ENCODE peak calls at places on chromosomes 16 and 17, in four cellular contexts. E, O, Z and I are unnamed samples. For H3K4me1, the result is how much of the 10 kb centered on the place peaks cover.

GRCh38 chr16:73107371-73107770 is 59.4 kb upstream of the ZFHX3 start:
- DNase-seq in E (no peak), O (no peak), Z (no peak), I (no peak)

GRCh38 chr17:65054602-65055001 is 1.9 kb downstream of the GNA13 start:
- DNase-seq in E (no peak), O (no peak), Z (no peak), I (no peak)

GRCh38 chr16:27444015-27444414 is 42.0 kb downstream of the IL21R start:
- DNase-seq in E (no peak), O (no peak), Z (no peak), I (no peak)

GRCh38 chr17:46979023-46979870 is at the start of gene RPRML:
- DNase-seq in E (no peak), O (no peak), Z (peak), I (no peak)

GRCh38 chr17:34242553-34242952 is 12.5 kb upstream of the CCL2 start:
- DNase-seq in E (no peak), O (no peak), Z (no peak), I (no peak)

GRCh38 chr16:4521971-4522623 is 16.5 kb downstream of the CDIP1 start:
- DNase-seq in E (no peak), O (no peak), Z (peak), I (no peak)

GRCh38 chr17:52096056-52096455 is 62.5 kb downstream of the CA10 start:
- DNase-seq in E (no peak), O (no peak), Z (no peak), I (no peak)

GRCh38 chr16:31875112-31875803 is 1.7 kb downstream of the ZNF267 start:
- DNase-seq in E (no peak), O (no peak), Z (no peak), I (peak)

GRCh38 chr17:16211601-16212000 is 3.7 kb downstream of the NCOR1 start:
- DNase-seq in E (no peak), O (no peak), Z (no peak), I (no peak)

GRCh38 chr16:85615014-85615851 is 2.1 kb downstream of the GSE1 start:
- DNase-seq in E (peak), O (no peak), Z (peak), I (peak)

GRCh38 chr17:64262422-64263260 is at the start of gene TEX2:
- DNase-seq in E (peak), O (no peak), Z (peak), I (peak)

GRCh38 chr16:4465977-4466779 is 8.2 kb downstream of the NMRAL1 start:
- DNase-seq in E (no peak), O (no peak), Z (peak), I (no peak)

GRCh38 chr16:23339781-23340180 is 37.7 kb downstream of the SCNN1B start:
- DNase-seq in E (no peak), O (no peak), Z (no peak), I (no peak)

GRCh38 chr16:14682121-14682520 is 12.0 kb downstream of the PLA2G10 start:
- DNase-seq in E (no peak), O (no peak), Z (no peak), I (no peak)

GRCh38 chr17:73013816-73014663 is 78.4 kb downstream of the SLC39A11 start:
- DNase-seq in E (no peak), O (no peak), Z (no peak), I (no peak)

GRCh38 chr17:57939797-57940196 is 15.4 kb downstream of the CUEDC1 start:
- DNase-seq in E (no peak), O (no peak), Z (peak), I (no peak)

GRCh38 chr16:17578921-17579876 is 108.4 kb upstream of the XYLT1 start:
- DNase-seq in E (peak), O (no peak), Z (no peak), I (peak)

GRCh38 chr17:15941781-15942180 is 3.1 kb upstream of the ADORA2B start:
- DNase-seq in E (no peak), O (no peak), Z (no peak), I (no peak)

GRCh38 chr17:57424777-57425188 is 168.5 kb downstream of the MSI2 start:
- DNase-seq in E (no peak), O (no peak), Z (no peak), I (no peak)

GRCh38 chr16:1781758-1782407 is 488 bp downstream of the SPSB3 start:
- DNase-seq in E (no peak), O (no peak), Z (no peak), I (no peak)

GRCh38 chr16:47921535-47921934 is 234.3 kb downstream of the ABCC12 start:
- DNase-seq in E (no peak), O (no peak), Z (no peak), I (no peak)

GRCh38 chr17:72479113-72479512 is 358.3 kb downstream of the SOX9 start:
- DNase-seq in E (no peak), O (no peak), Z (no peak), I (no peak)

GRCh38 chr16:76797457-76797856 is 393.5 kb upstream of the MON1B start:
- DNase-seq in E (no peak), O (no peak), Z (no peak), I (no peak)

GRCh38 chr16:85444879-85445778 is 168.0 kb upstream of the GSE1 start:
- DNase-seq in E (no peak), O (no peak), Z (no peak), I (no peak)

GRCh38 chr17:48014603-48015037 is 23.0 kb downstream of the COPZ2 start:
- DNase-seq in E (no peak), O (no peak), Z (no peak), I (no peak)

GRCh38 chr16:16083421-16084156 is 134.2 kb downstream of the ABCC1 start:
- DNase-seq in E (no peak), O (no peak), Z (no peak), I (no peak)

DNA sequence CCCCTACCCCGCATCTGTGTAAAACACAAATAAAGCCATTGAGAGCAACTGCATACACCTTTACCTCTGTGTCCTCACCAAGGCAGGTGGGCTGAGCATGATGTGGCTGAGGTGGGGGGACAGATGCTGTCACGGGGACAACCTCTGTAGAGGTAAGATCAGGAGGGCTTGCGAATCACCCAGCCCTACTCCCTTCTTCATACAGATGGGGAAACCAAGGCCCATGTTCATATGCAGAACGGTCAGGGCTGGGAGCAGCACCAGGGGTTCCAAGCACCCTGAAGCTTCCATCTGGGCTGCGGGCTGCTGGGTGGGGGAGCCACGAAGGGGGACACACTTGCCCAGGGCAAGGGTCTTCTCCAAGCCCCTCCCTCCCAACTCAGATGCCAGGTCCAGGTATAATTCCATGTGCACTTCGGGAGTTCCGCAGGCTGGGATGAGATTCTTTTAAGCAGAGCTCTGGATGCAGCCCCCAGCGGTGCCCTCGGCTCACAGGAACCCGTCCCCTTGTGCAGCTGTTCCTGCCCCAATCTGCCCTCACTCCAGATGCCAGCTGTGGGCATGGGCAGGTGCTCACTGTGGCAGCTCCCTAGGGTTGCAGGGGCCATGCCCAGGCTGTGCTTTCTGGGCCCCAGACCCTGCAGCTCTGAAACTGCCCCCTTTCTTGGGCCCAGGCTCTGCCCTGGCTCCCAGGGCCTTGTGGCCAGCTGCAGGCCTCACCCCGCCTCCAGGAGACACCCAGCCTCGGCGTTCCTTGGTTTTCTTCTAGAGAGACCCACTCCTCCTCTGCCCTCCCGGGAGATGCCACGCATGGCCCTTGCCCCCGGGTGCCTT is 9.6 kb downstream of the CTRB1 start:
- DNase-seq in E (no peak), O (no peak), Z (no peak), I (no peak)
- H3K4me1 ChIP-seq in E (under half), O (under half), Z (under half), I (under half)

GRCh38 chr16:84322749-84323148 is 28.1 kb downstream of the WFDC1 start:
- DNase-seq in E (no peak), O (no peak), Z (no peak), I (no peak)

GRCh38 chr16:84320511-84320910 is 25.8 kb downstream of the WFDC1 start:
- DNase-seq in E (no peak), O (no peak), Z (no peak), I (no peak)

GRCh38 chr16:84323626-84324025 is 28.9 kb downstream of the WFDC1 start:
- DNase-seq in E (no peak), O (no peak), Z (no peak), I (no peak)

GRCh38 chr16:84319146-84319760 is 24.6 kb downstream of the WFDC1 start:
- DNase-seq in E (no peak), O (no peak), Z (no peak), I (no peak)

GRCh38 chr16:84321932-84322331 is 27.3 kb downstream of the WFDC1 start:
- DNase-seq in E (no peak), O (no peak), Z (no peak), I (no peak)
- H3K27ac ChIP-seq in E (no peak), O (no peak), Z (no peak), I (no peak)

DNA sequence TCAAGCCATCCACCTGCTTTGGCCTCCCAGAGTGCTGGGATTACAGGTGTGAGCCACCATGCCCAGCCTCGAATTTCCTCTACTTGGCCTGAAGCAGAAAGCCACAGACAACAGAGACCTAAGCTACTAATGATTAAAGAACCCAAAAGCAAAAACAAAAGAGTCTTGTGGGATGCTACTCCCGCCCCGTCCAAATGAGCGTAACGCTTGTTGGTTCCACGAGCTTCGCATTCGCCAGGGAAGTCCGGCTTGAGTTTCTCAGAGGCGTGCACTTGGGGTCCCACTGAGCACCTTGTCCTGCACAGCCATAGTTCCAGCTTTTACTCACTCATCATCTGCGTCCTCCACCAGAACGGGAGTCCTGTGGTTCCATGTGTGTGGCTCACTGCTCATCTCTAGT is 16.0 kb downstream of the CEP295NL start:
- DNase-seq in E (no peak), O (no peak), Z (no peak), I (no peak)
- H3K4me1 ChIP-seq in E (under half), O (half or more), Z (half or more), I (half or more)

DNA sequence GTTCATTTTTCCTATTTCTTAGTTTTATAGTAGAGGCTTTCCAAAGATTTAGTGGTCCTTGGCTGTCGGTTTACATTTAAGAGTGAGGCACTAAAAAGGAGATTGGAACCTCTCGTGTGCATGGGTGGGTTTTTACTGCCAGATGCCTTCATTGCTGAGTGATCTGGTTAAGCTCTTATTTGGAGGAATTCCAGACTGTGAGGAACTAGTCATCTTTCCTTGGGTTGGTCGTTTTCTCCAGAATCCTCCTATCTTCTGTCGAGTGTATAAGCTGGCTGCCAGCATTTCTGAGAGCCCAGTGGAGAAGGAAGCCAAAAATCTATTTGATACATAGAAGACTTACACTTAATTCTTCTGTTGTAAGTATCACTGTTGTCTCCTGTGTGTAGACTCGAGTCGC is 22.6 kb downstream of the IST1 start:
- DNase-seq in E (no peak), O (no peak), Z (no peak), I (no peak)
- H3K27ac ChIP-seq in E (no peak), O (no peak), Z (no peak), I (peak)

GRCh38 chr17:59362811-59363205 is 31.4 kb downstream of the YPEL2 start:
- DNase-seq in E (no peak), O (no peak), Z (no peak), I (no peak)
- H3K4me1 ChIP-seq in E (under half), O (half or more), Z (half or more), I (half or more)

GRCh38 chr17:83179378-83179777 is 100.0 kb downstream of the METRNL start:
- DNase-seq in E (peak), O (peak), Z (no peak), I (peak)
- H3K27ac ChIP-seq in E (no peak), O (no peak), Z (peak), I (no peak)

GRCh38 chr17:1375615-1376014 is 24.4 kb downstream of the YWHAE start:
- DNase-seq in E (no peak), O (no peak), Z (no peak), I (no peak)

GRCh38 chr17:1376061-1376460 is 24.0 kb downstream of the YWHAE start:
- DNase-seq in E (no peak), O (no peak), Z (no peak), I (no peak)

GRCh38 chr17:1377334-1377733 is 22.7 kb downstream of the YWHAE start:
- DNase-seq in E (no peak), O (no peak), Z (no peak), I (no peak)

GRCh38 chr17:1379208-1379929 is 20.7 kb downstream of the YWHAE start:
- DNase-seq in E (no peak), O (no peak), Z (no peak), I (no peak)

GRCh38 chr17:1379930-1380313 is 20.1 kb downstream of the YWHAE start:
- DNase-seq in E (no peak), O (no peak), Z (no peak), I (no peak)
- H3K4me1 ChIP-seq in E (under half), O (half or more), Z (half or more), I (half or more)

GRCh38 chr16:617855-618254 is 12.9 kb upstream of the WFIKKN1 start:
- DNase-seq in E (no peak), O (no peak), Z (no peak), I (no peak)

GRCh38 chr16:619476-620100 is 11.2 kb upstream of the WFIKKN1 start:
- DNase-seq in E (no peak), O (no peak), Z (no peak), I (no peak)

GRCh38 chr16:620700-621525 is 9.9 kb upstream of the WFIKKN1 start:
- DNase-seq in E (no peak), O (no peak), Z (no peak), I (no peak)

GRCh38 chr16:615122-615521 is 15.7 kb upstream of the WFIKKN1 start:
- DNase-seq in E (no peak), O (no peak), Z (no peak), I (no peak)

DNA sequence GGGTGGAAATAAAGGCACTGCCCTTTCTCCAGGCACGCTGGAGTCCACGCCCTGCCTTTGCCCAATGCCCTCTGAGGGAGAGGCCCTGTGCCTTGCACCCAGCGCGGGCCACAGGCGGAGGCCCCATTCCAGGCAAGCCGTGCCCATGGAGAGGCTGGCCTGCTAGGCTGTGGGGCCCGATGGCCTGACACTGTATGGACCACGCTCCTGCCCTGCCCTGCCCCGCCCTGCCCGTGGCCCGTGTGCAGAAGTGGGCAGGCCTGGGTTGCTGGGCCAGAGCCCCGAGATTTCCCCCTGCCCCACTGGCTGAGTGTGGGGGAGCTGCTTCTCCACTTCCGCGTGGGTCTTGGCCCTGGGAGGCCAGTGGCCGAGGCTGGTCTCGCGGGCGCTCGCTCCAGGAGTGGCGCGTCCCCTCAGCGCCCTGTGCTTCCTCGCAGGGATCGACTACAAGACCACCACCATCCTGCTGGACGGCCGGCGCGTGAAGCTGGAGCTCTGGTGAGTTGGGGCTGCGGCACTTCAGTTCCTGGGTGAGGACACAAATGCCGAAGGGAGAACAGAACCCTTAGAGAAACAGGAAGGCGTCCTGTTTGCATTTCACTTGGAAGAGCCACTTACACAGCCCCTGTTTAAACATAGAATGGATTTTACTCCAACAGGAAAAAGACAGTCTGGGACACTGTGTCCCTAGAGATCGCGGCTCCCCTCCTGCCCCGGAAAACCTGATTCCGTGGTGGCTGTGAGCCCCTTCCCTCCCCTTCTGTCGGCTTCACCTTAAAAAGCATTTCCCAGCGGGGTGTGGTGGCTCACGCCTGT is 13.8 kb upstream of the WFIKKN1 start:
- DNase-seq in E (peak), O (no peak), Z (no peak), I (no peak)
- H3K27ac ChIP-seq in E (peak), O (no peak), Z (no peak), I (no peak)